ENCODE peak calls at places on chromosome 1, in seven cellular contexts. One of them, this sample, is unnamed.

GRCh38 chr1:6521502-6521901 is 30.0 kb upstream of the PLEKHG5 start:
- DNase-seq in amniotic stem cell: no peak
- DNase-seq in germinal center: no peak
- DNase-seq in mesenchymal stem cell: no peak
- DNase-seq in hippocampal formation: no peak
- DNase-seq in hypothalamus: no peak
- DNase-seq in amygdala: no peak
- DNase-seq in this sample: no peak

GRCh38 chr1:65292861-65293593 is 16.3 kb upstream of the DNAJC6 start:
- DNase-seq in mesenchymal stem cell: no peak
- DNase-seq in amygdala: no peak
- DNase-seq in hippocampal formation: no peak
- DNase-seq in germinal center: no peak
- DNase-seq in hypothalamus: no peak
- DNase-seq in amniotic stem cell: no peak
- DNase-seq in this sample: no peak

GRCh38 chr1:101075926-101076325 is 50.3 kb upstream of the DPH5 start:
- DNase-seq in hippocampal formation: no peak
- DNase-seq in amniotic stem cell: no peak
- DNase-seq in hypothalamus: no peak
- DNase-seq in amygdala: no peak
- DNase-seq in germinal center: no peak
- DNase-seq in mesenchymal stem cell: no peak
- DNase-seq in this sample: no peak

GRCh38 chr1:156502749-156503671 is 2.4 kb upstream of the MEF2D start:
- DNase-seq in hypothalamus: no peak
- DNase-seq in mesenchymal stem cell: peak
- DNase-seq in amygdala: peak
- DNase-seq in amniotic stem cell: peak
- DNase-seq in hippocampal formation: peak
- DNase-seq in germinal center: no peak
- DNase-seq in this sample: no peak

GRCh38 chr1:15702722-15703550 is 18.8 kb downstream of the PLEKHM2 start:
- DNase-seq in amniotic stem cell: no peak
- DNase-seq in hippocampal formation: no peak
- DNase-seq in germinal center: no peak
- DNase-seq in amygdala: no peak
- DNase-seq in hypothalamus: no peak
- DNase-seq in mesenchymal stem cell: no peak
- DNase-seq in this sample: no peak

GRCh38 chr1:225378880-225379279 is 49.0 kb downstream of the LBR start:
- DNase-seq in mesenchymal stem cell: peak
- DNase-seq in hippocampal formation: no peak
- DNase-seq in germinal center: no peak
- DNase-seq in amygdala: no peak
- DNase-seq in amniotic stem cell: no peak
- DNase-seq in hypothalamus: no peak
- DNase-seq in this sample: no peak

GRCh38 chr1:115408489-115409002 is 70.5 kb upstream of the NGF start:
- DNase-seq in mesenchymal stem cell: no peak
- DNase-seq in amniotic stem cell: no peak
- DNase-seq in amygdala: no peak
- DNase-seq in germinal center: no peak
- DNase-seq in hippocampal formation: no peak
- DNase-seq in hypothalamus: no peak
- DNase-seq in this sample: no peak

GRCh38 chr1:179230251-179230650 is 774 bp upstream of the ABL2 start:
- DNase-seq in hippocampal formation: no peak
- DNase-seq in mesenchymal stem cell: peak
- DNase-seq in hypothalamus: no peak
- DNase-seq in germinal center: no peak
- DNase-seq in amygdala: no peak
- DNase-seq in amniotic stem cell: no peak
- DNase-seq in this sample: no peak

GRCh38 chr1:64163972-64164371 is 39.5 kb upstream of the UBE2U start:
- DNase-seq in hippocampal formation: peak
- DNase-seq in mesenchymal stem cell: peak
- DNase-seq in hypothalamus: no peak
- DNase-seq in germinal center: no peak
- DNase-seq in amygdala: no peak
- DNase-seq in amniotic stem cell: peak
- DNase-seq in this sample: no peak

This sample was measured in CD4-positive, alpha-beta T cell.